ENCODE peak calls at places on chromosome 20, in five cellular contexts. One of them, this sample, is unnamed.

GRCh38 chr20:3631534-3631933 is 31.7 kb downstream of the GFRA4 start:
- DNase-seq in neuronal stem cell: no peak
- DNase-seq in NCI-H2107: no peak
- DNase-seq in amniotic stem cell: no peak
- DNase-seq in A673: no peak
- DNase-seq in this sample: no peak

GRCh38 chr20:40961686-40962640 is 66.7 kb upstream of the TOP1 start:
- DNase-seq in neuronal stem cell: no peak
- DNase-seq in NCI-H2107: no peak
- DNase-seq in amniotic stem cell: no peak
- DNase-seq in A673: no peak
- DNase-seq in this sample: no peak

GRCh38 chr20:1654994-1655393 is 2.6 kb downstream of the SIRPG start:
- DNase-seq in NCI-H2107: no peak
- DNase-seq in amniotic stem cell: no peak
- DNase-seq in neuronal stem cell: no peak
- DNase-seq in A673: peak
- DNase-seq in this sample: no peak

GRCh38 chr20:44841955-44842354 is 31.6 kb upstream of the RIMS4 start:
- DNase-seq in A673: no peak
- DNase-seq in NCI-H2107: no peak
- DNase-seq in amniotic stem cell: no peak
- DNase-seq in neuronal stem cell: no peak
- DNase-seq in this sample: no peak

GRCh38 chr20:32445539-32446273 is 87.6 kb downstream of the ASXL1 start:
- DNase-seq in amniotic stem cell: no peak
- DNase-seq in NCI-H2107: peak
- DNase-seq in neuronal stem cell: no peak
- DNase-seq in A673: no peak
- DNase-seq in this sample: no peak

GRCh38 chr20:330233-331149 is 5.1 kb downstream of the SOX12 start:
- DNase-seq in amniotic stem cell: peak
- DNase-seq in NCI-H2107: no peak
- DNase-seq in A673: peak
- DNase-seq in neuronal stem cell: peak
- DNase-seq in this sample: no peak

GRCh38 chr20:48797850-48798747 is 29.7 kb downstream of the PREX1 start:
- DNase-seq in A673: no peak
- DNase-seq in neuronal stem cell: no peak
- DNase-seq in NCI-H2107: no peak
- DNase-seq in amniotic stem cell: no peak
- DNase-seq in this sample: no peak

GRCh38 chr20:52083627-52084232 is 107.8 kb downstream of the ZFP64 start:
- DNase-seq in neuronal stem cell: peak
- DNase-seq in A673: peak
- DNase-seq in amniotic stem cell: peak
- DNase-seq in NCI-H2107: peak
- DNase-seq in this sample: peak

GRCh38 chr20:51425347-51426106 is 117.0 kb downstream of the NFATC2 start:
- DNase-seq in amniotic stem cell: no peak
- DNase-seq in A673: no peak
- DNase-seq in NCI-H2107: no peak
- DNase-seq in neuronal stem cell: no peak
- DNase-seq in this sample: no peak

GRCh38 chr20:701401-702129 is 26.0 kb upstream of the SCRT2 start:
- DNase-seq in NCI-H2107: no peak
- DNase-seq in neuronal stem cell: no peak
- DNase-seq in A673: no peak
- DNase-seq in amniotic stem cell: no peak
- DNase-seq in this sample: no peak

GRCh38 chr20:50720582-50720981 is 10.8 kb upstream of the PARD6B start:
- DNase-seq in A673: no peak
- DNase-seq in amniotic stem cell: no peak
- DNase-seq in NCI-H2107: no peak
- DNase-seq in neuronal stem cell: no peak
- DNase-seq in this sample: no peak

GRCh38 chr20:55394592-55394991 is 610.7 kb downstream of the CBLN4 start:
- DNase-seq in NCI-H2107: no peak
- DNase-seq in neuronal stem cell: no peak
- DNase-seq in A673: no peak
- DNase-seq in amniotic stem cell: no peak
- DNase-seq in this sample: no peak

GRCh38 chr20:63932606-63933160 is 23.5 kb downstream of the UCKL1 start:
- DNase-seq in NCI-H2107: no peak
- DNase-seq in amniotic stem cell: no peak
- DNase-seq in neuronal stem cell: no peak
- DNase-seq in A673: no peak
- DNase-seq in this sample: no peak

GRCh38 chr20:38316341-38316740 is 12.4 kb downstream of the BPI start:
- DNase-seq in amniotic stem cell: no peak
- DNase-seq in NCI-H2107: no peak
- DNase-seq in A673: no peak
- DNase-seq in neuronal stem cell: no peak
- DNase-seq in this sample: no peak

GRCh38 chr20:25221592-25222460 is 26.1 kb upstream of the PYGB start:
- DNase-seq in amniotic stem cell: no peak
- DNase-seq in neuronal stem cell: no peak
- DNase-seq in NCI-H2107: no peak
- DNase-seq in A673: no peak
- DNase-seq in this sample: no peak

GRCh38 chr20:33829636-33830035 is 18.5 kb downstream of the CHMP4B start:
- DNase-seq in neuronal stem cell: no peak
- DNase-seq in A673: no peak
- DNase-seq in NCI-H2107: no peak
- DNase-seq in amniotic stem cell: no peak
- DNase-seq in this sample: no peak

GRCh38 chr20:46523696-46524328 is 10.5 kb upstream of the ZNF334 start:
- DNase-seq in A673: peak
- DNase-seq in amniotic stem cell: no peak
- DNase-seq in NCI-H2107: no peak
- DNase-seq in neuronal stem cell: peak
- DNase-seq in this sample: no peak

GRCh38 chr20:14232650-14233049 is 104.8 kb downstream of the FLRT3 start:
- DNase-seq in A673: no peak
- DNase-seq in NCI-H2107: no peak
- DNase-seq in amniotic stem cell: no peak
- DNase-seq in neuronal stem cell: no peak
- DNase-seq in this sample: no peak

GRCh38 chr20:11090751-11091150 is 417.0 kb upstream of the JAG1 start:
- DNase-seq in NCI-H2107: no peak
- DNase-seq in neuronal stem cell: no peak
- DNase-seq in amniotic stem cell: no peak
- DNase-seq in A673: no peak
- DNase-seq in this sample: no peak

GRCh38 chr20:55057779-55058415 is 582.5 kb downstream of the DOK5 start:
- DNase-seq in neuronal stem cell: no peak
- DNase-seq in NCI-H2107: no peak
- DNase-seq in A673: no peak
- DNase-seq in amniotic stem cell: no peak
- DNase-seq in this sample: no peak

GRCh38 chr20:10094566-10095173 is 59.9 kb downstream of the ANKEF1 start:
- DNase-seq in A673: no peak
- DNase-seq in NCI-H2107: no peak
- DNase-seq in amniotic stem cell: no peak
- DNase-seq in neuronal stem cell: no peak
- DNase-seq in this sample: no peak

GRCh38 chr20:60010689-60011417 is 52.6 kb downstream of the CDH26 start:
- DNase-seq in amniotic stem cell: no peak
- DNase-seq in NCI-H2107: no peak
- DNase-seq in neuronal stem cell: no peak
- DNase-seq in A673: no peak
- DNase-seq in this sample: no peak

GRCh38 chr20:17605131-17605660 is 35.3 kb downstream of the DSTN start:
- DNase-seq in NCI-H2107: no peak
- DNase-seq in A673: no peak
- DNase-seq in neuronal stem cell: no peak
- DNase-seq in amniotic stem cell: no peak
- DNase-seq in this sample: no peak

GRCh38 chr20:54650201-54650722 is 174.9 kb downstream of the DOK5 start:
- DNase-seq in amniotic stem cell: no peak
- DNase-seq in NCI-H2107: no peak
- DNase-seq in neuronal stem cell: no peak
- DNase-seq in A673: no peak
- DNase-seq in this sample: no peak

GRCh38 chr20:49591217-49591865 is 23.4 kb upstream of the PTGIS start:
- DNase-seq in neuronal stem cell: no peak
- DNase-seq in amniotic stem cell: no peak
- DNase-seq in NCI-H2107: no peak
- DNase-seq in A673: no peak
- DNase-seq in this sample: no peak

GRCh38 chr20:29297411-29298270 is 1959.8 kb upstream of the DEFB115 start:
- DNase-seq in NCI-H2107: no peak
- DNase-seq in A673: no peak
- DNase-seq in amniotic stem cell: no peak
- DNase-seq in neuronal stem cell: no peak
- DNase-seq in this sample: no peak

GRCh38 chr20:57397693-57398108 is 6.5 kb downstream of the RBM38 start:
- DNase-seq in amniotic stem cell: no peak
- DNase-seq in A673: no peak
- DNase-seq in neuronal stem cell: no peak
- DNase-seq in NCI-H2107: no peak
- DNase-seq in this sample: no peak

This sample was measured in AG04450.